ENCODE peak calls at places on chromosome 1, in four cellular contexts. K, S, R and N are unnamed samples.

GRCh38 chr1:180842052-180842451 is 70.6 kb upstream of the KIAA1614 start:
- DNase-seq in K (peak; percentile 55), S (no peak), R (no peak), N (no peak)

GRCh38 chr1:247296599-247297180 is 35.0 kb downstream of the ZNF496 start:
- DNase-seq in K (no peak), S (no peak), R (no peak), N (no peak)

GRCh38 chr1:177384461-177384860 is 213.7 kb downstream of the BRINP2 start:
- DNase-seq in K (no peak), S (no peak), R (no peak), N (no peak)

GRCh38 chr1:34781071-34781843 is at the start of gene GJB3:
- DNase-seq in K (no peak), S (no peak), R (no peak), N (no peak)

GRCh38 chr1:84301759-84302380 is 362 bp downstream of the SAMD13 start:
- DNase-seq in K (no peak), S (no peak), R (no peak), N (no peak)

GRCh38 chr1:224058303-224058702 is 55.6 kb upstream of the FBXO28 start:
- DNase-seq in K (peak; percentile 44), S (no peak), R (no peak), N (no peak)

GRCh38 chr1:181010789-181011188 is 11.9 kb downstream of the STX6 start:
- DNase-seq in K (peak; percentile 34), S (no peak), R (no peak), N (no peak)

GRCh38 chr1:108504447-108504846 is 54.3 kb downstream of the NBPF6 start:
- DNase-seq in K (no peak), S (no peak), R (no peak), N (no peak)

GRCh38 chr1:226816585-226816984 is 53.8 kb upstream of the PSEN2 start:
- DNase-seq in K (peak; percentile 23), S (no peak), R (no peak), N (no peak)

GRCh38 chr1:11787251-11787803 is 18.4 kb downstream of the MTHFR start:
- DNase-seq in K (no peak), S (no peak), R (no peak), N (peak; percentile 84)

GRCh38 chr1:181791721-181792120 is 269.8 kb downstream of the ZNF648 start:
- DNase-seq in K (no peak), S (no peak), R (no peak), N (no peak)

GRCh38 chr1:233791750-233792149 is 112.7 kb upstream of the SLC35F3 start:
- DNase-seq in K (no peak), S (no peak), R (no peak), N (no peak)

GRCh38 chr1:226486163-226486562 is 62.4 kb upstream of the STUM start:
- DNase-seq in K (no peak), S (no peak), R (no peak), N (no peak)

GRCh38 chr1:8584316-8584715 is 233.1 kb downstream of the RERE start:
- DNase-seq in K (no peak), S (no peak), R (no peak), N (no peak)

DNA sequence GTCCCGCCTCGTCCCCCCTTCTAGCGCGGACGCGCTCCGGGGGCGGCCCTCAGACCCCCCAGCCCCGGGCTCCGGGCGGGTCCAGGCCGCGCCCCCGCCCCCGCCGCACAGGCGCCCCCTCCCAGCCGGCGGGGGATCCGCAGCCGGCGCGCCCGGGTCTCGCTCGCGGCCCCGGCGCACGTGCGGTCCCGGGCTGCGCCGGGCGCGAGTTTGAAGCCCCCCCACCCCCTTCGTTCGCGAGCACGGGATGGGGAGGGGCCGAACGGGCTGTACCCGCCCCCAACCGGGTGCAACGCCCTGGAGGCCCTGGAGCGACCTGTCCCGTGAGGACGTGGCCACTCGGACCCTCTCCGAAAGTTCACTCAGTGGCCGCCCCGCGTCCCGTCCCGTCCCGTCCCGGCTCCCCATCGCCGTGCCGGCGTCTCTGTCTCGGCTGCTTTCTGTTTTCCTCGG is 796 bp downstream of the PTPRF start:
- DNase-seq in K (no peak), S (no peak), R (no peak), N (no peak)
- H3K27ac ChIP-seq in K (no peak overlapping the region), S (peak overlapping the region; percentile 91), R (no peak overlapping the region), N (peak overlapping the region; percentile 62)

DNA sequence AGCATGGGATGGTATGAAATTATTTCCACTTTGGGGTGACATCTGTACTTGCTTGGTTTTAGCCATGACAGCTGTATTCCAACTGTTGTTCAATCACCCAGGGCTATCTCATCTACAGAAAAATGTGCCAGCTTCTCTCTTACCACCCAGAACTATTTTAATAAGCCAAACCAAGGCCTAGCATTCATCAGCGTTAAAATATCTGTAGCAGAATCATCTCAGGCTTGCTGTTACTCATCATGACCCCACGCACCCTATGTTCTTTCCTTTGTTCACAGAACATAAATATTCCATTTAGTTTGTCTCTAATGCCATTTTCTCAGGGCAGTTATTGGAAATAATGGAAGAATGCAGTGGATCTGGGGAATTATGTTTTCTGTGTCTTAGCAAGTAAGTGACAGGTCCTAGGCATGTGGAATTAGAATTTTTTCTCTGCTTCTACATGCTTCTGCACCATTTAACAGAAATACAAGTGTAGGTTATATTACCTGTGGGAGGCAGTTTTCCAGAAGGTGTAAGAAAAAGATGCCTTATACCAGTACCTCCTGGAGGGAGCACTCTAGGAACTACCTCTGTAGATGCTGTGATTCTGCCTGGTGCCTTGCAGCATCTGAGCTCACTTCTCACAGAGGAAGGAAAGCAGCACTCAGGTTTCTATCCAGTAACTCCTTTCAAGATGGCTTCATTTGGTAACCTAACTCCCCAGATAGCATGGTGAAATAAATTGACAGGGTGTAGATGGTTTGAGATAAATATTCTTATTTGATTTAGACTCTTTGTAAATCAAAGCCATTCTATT is 50.1 kb downstream of the GIPC2 start:
- DNase-seq in K (peak; percentile 83), S (no peak), R (peak; percentile 51), N (no peak)
- H3K27ac ChIP-seq in K (peak overlapping the region; percentile 93), S (no peak overlapping the region), R (peak overlapping the region; percentile 85), N (no peak overlapping the region)

GRCh38 chr1:203671047-203671446 is 44.4 kb downstream of the ATP2B4 start:
- DNase-seq in K (no peak), S (no peak), R (no peak), N (no peak)
- H3K27ac ChIP-seq in K (peak overlapping the region; percentile 19), S (peak overlapping the region; percentile 88), R (no peak overlapping the region), N (peak overlapping the region; percentile 93)

GRCh38 chr1:220880367-220880680 is 1.1 kb downstream of the HLX start:
- DNase-seq in K (no peak), S (no peak), R (no peak), N (no peak)
- H3K27ac ChIP-seq in K (no peak overlapping the region), S (peak overlapping the region; percentile 92), R (peak overlapping the region; percentile 83), N (peak overlapping the region; percentile 94)

GRCh38 chr1:212684511-212685090 is 15.0 kb downstream of the BATF3 start:
- DNase-seq in K (no peak), S (no peak), R (no peak), N (no peak)

GRCh38 chr1:212680691-212681090 is 18.9 kb downstream of the BATF3 start:
- DNase-seq in K (no peak), S (no peak), R (no peak), N (no peak)

GRCh38 chr1:212684076-212684475 is 15.6 kb downstream of the BATF3 start:
- DNase-seq in K (no peak), S (no peak), R (no peak), N (no peak)

GRCh38 chr1:212685429-212685828 is 14.2 kb downstream of the BATF3 start:
- DNase-seq in K (no peak), S (no peak), R (no peak), N (no peak)

GRCh38 chr1:212683357-212683722 is 16.3 kb downstream of the BATF3 start:
- DNase-seq in K (no peak), S (no peak), R (no peak), N (no peak)
- H3K27ac ChIP-seq in K (no peak overlapping the region), S (no peak overlapping the region), R (no peak overlapping the region), N (no peak overlapping the region)

DNA sequence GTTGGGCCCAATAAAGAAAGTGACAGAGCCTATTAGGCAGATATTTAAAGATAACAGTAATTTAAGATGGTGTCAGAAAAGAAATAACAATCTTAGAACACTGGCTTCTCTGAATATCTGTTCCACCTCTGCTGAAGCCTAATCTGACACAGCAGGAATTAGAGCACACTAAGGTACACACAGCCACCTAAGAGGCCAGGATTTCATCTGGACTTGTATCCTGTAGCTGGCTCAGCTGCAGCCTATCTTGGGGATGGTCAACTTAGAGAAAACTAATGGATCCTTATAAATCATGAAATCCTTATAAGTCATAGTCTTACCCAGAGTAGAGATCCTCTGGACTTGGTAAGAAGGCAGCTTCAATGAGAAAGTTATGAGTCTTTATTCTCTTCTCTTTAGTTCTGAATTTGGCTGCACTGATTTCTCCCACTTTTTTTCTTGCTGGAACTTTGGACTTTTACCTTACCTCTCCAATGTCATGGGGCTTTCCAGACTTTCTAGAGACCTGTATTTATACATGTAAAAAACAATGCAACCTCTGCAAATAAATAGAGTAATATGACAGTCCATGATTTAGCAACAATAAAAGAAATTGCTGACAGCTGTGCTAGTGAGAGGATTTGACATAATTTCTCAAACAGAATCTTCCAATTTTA is at the start of gene GBP7:
- DNase-seq in K (no peak), S (no peak), R (no peak), N (no peak)
- H3K27ac ChIP-seq in K (no peak within 1 kb of the TSS), S (no peak within 1 kb of the TSS), R (no peak within 1 kb of the TSS), N (no peak within 1 kb of the TSS)

GRCh38 chr1:29176567-29176966 is 5.1 kb downstream of the SRSF4 start:
- DNase-seq in K (no peak), S (no peak), R (no peak), N (no peak)

GRCh38 chr1:29180497-29181412 is 945 bp downstream of the SRSF4 start:
- DNase-seq in K (peak; percentile 11), S (no peak), R (no peak), N (no peak)

GRCh38 chr1:29181413-29182225 is at the start of gene SRSF4:
- DNase-seq in K (peak; percentile 97), S (peak; percentile 99), R (peak; percentile 99), N (peak; percentile 92)

GRCh38 chr1:29177022-29177705 is 4.5 kb downstream of the SRSF4 start:
- DNase-seq in K (no peak), S (no peak), R (no peak), N (peak; percentile 52)

DNA sequence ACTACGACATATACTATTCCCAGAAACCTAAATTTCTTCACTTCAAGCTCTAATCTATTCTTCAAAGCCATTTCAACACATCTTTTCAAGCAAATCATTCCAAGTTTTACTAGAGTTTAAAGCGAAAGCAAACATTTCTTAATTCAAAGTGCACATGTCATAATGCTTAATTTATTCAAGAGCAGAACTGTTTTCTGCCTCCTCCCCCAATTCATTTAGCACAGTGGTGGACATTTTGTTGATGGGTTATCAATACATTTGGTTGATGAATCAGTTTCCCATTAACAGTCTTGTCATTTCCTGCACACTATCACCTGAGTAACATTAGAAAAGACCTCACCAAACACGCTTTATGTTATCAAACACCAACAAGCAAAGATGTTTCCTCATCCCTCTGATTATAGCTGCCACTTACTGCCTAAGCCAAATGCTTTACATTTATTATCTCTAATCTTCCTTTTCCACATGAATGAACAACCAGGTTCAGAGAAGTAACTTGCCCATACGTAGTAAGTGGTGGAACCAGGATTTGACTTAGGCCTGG is 2.0 kb downstream of the SRSF4 start:
- DNase-seq in K (no peak), S (no peak), R (no peak), N (no peak)
- H3K27ac ChIP-seq in K (no peak overlapping the region), S (peak overlapping the region; percentile 100), R (no peak overlapping the region), N (peak overlapping the region; percentile 100)

GRCh38 chr1:2396476-2396875 is 4.8 kb downstream of the RER1 start:
- DNase-seq in K (no peak), S (no peak), R (no peak), N (no peak)

GRCh38 chr1:2395245-2395644 is 3.6 kb downstream of the RER1 start:
- DNase-seq in K (no peak), S (no peak), R (no peak), N (no peak)

GRCh38 chr1:2398871-2399270 is 7.2 kb downstream of the RER1 start:
- DNase-seq in K (no peak), S (no peak), R (no peak), N (no peak)

GRCh38 chr1:2396059-2396458 is 4.4 kb downstream of the RER1 start:
- DNase-seq in K (no peak), S (no peak), R (no peak), N (no peak)

GRCh38 chr1:2397007-2397679 is 5.5 kb downstream of the RER1 start:
- DNase-seq in K (no peak), S (no peak), R (no peak), N (no peak)
- H3K27ac ChIP-seq in K (no peak overlapping the region), S (no peak overlapping the region), R (no peak overlapping the region), N (no peak overlapping the region)